ENCODE peak calls at places on chromosomes 5 and 9, in eight cellular contexts. One of them, this sample, is unnamed.

GRCh38 chr9:81069923-81070322 is 619.4 kb downstream of the TLE1 start:
- DNase-seq in KBM-7: no peak
- DNase-seq in GM12864: no peak
- DNase-seq in AG20443: no peak
- DNase-seq in NCI-H1105: no peak
- DNase-seq in left cardiac atrium: no peak
- DNase-seq in GM19239: no peak
- DNase-seq in NCI-H1930: no peak
- DNase-seq in this sample: no peak

GRCh38 chr9:93210974-93211653 is 27.2 kb downstream of the WNK2 start:
- DNase-seq in left cardiac atrium: no peak
- DNase-seq in NCI-H1105: no peak
- DNase-seq in GM12864: no peak
- DNase-seq in GM19239: no peak
- DNase-seq in NCI-H1930: no peak
- DNase-seq in AG20443: no peak
- DNase-seq in KBM-7: no peak
- DNase-seq in this sample: no peak

GRCh38 chr5:149810856-149811255 is 80.7 kb downstream of the PPARGC1B start:
- DNase-seq in GM19239: no peak
- DNase-seq in KBM-7: no peak
- DNase-seq in NCI-H1930: no peak
- DNase-seq in GM12864: no peak
- DNase-seq in NCI-H1105: no peak
- DNase-seq in left cardiac atrium: no peak
- DNase-seq in AG20443: no peak
- DNase-seq in this sample: no peak

GRCh38 chr9:115232375-115232774 is 114.4 kb upstream of the TNC start:
- DNase-seq in NCI-H1930: no peak
- DNase-seq in AG20443: no peak
- DNase-seq in GM19239: no peak
- DNase-seq in GM12864: no peak
- DNase-seq in left cardiac atrium: no peak
- DNase-seq in KBM-7: no peak
- DNase-seq in NCI-H1105: no peak
- DNase-seq in this sample: no peak

GRCh38 chr5:168782172-168782571 is 203.0 kb upstream of the PANK3 start:
- DNase-seq in left cardiac atrium: no peak
- DNase-seq in KBM-7: no peak
- DNase-seq in GM12864: no peak
- DNase-seq in NCI-H1105: peak
- DNase-seq in GM19239: no peak
- DNase-seq in NCI-H1930: no peak
- DNase-seq in AG20443: no peak
- DNase-seq in this sample: no peak

GRCh38 chr9:129776938-129777768 is 24.3 kb upstream of the PTGES start:
- DNase-seq in NCI-H1105: no peak
- DNase-seq in NCI-H1930: no peak
- DNase-seq in left cardiac atrium: peak
- DNase-seq in KBM-7: peak
- DNase-seq in GM19239: no peak
- DNase-seq in GM12864: no peak
- DNase-seq in AG20443: peak
- DNase-seq in this sample: peak

GRCh38 chr5:107468286-107468685 is 202.5 kb downstream of the EFNA5 start:
- DNase-seq in NCI-H1930: no peak
- DNase-seq in left cardiac atrium: no peak
- DNase-seq in AG20443: no peak
- DNase-seq in KBM-7: no peak
- DNase-seq in GM12864: no peak
- DNase-seq in NCI-H1105: no peak
- DNase-seq in GM19239: no peak
- DNase-seq in this sample: no peak

GRCh38 chr5:159504106-159504856 is 174.0 kb upstream of the IL12B start:
- DNase-seq in GM12864: no peak
- DNase-seq in left cardiac atrium: no peak
- DNase-seq in GM19239: no peak
- DNase-seq in AG20443: peak
- DNase-seq in NCI-H1930: no peak
- DNase-seq in NCI-H1105: no peak
- DNase-seq in KBM-7: no peak
- DNase-seq in this sample: no peak

GRCh38 chr9:93297659-93298497 is 113.9 kb downstream of the WNK2 start:
- DNase-seq in KBM-7: no peak
- DNase-seq in GM12864: no peak
- DNase-seq in AG20443: no peak
- DNase-seq in NCI-H1105: peak
- DNase-seq in left cardiac atrium: no peak
- DNase-seq in GM19239: no peak
- DNase-seq in NCI-H1930: no peak
- DNase-seq in this sample: no peak

GRCh38 chr9:92963831-92964606 is 16.7 kb downstream of the FGD3 start:
- DNase-seq in NCI-H1105: no peak
- DNase-seq in left cardiac atrium: no peak
- DNase-seq in NCI-H1930: no peak
- DNase-seq in GM19239: peak
- DNase-seq in GM12864: peak
- DNase-seq in AG20443: no peak
- DNase-seq in KBM-7: peak
- DNase-seq in this sample: no peak

GRCh38 chr5:157571357-157571827 is 4.2 kb downstream of the ADAM19 start:
- DNase-seq in NCI-H1105: no peak
- DNase-seq in GM19239: peak
- DNase-seq in GM12864: peak
- DNase-seq in left cardiac atrium: peak
- DNase-seq in KBM-7: peak
- DNase-seq in NCI-H1930: no peak
- DNase-seq in AG20443: no peak
- DNase-seq in this sample: peak

GRCh38 chr9:92439921-92440750 is 15.9 kb upstream of the OMD start:
- DNase-seq in NCI-H1105: no peak
- DNase-seq in GM19239: no peak
- DNase-seq in KBM-7: no peak
- DNase-seq in GM12864: no peak
- DNase-seq in NCI-H1930: no peak
- DNase-seq in AG20443: peak
- DNase-seq in left cardiac atrium: no peak
- DNase-seq in this sample: no peak

GRCh38 chr9:16986441-16987387 is 116.2 kb upstream of the BNC2 start:
- DNase-seq in AG20443: peak
- DNase-seq in NCI-H1105: no peak
- DNase-seq in GM12864: no peak
- DNase-seq in NCI-H1930: no peak
- DNase-seq in left cardiac atrium: no peak
- DNase-seq in KBM-7: no peak
- DNase-seq in GM19239: no peak
- DNase-seq in this sample: no peak

GRCh38 chr9:134049236-134049635 is 18.6 kb downstream of the BRD3 start:
- DNase-seq in KBM-7: no peak
- DNase-seq in left cardiac atrium: no peak
- DNase-seq in GM12864: no peak
- DNase-seq in AG20443: no peak
- DNase-seq in NCI-H1105: no peak
- DNase-seq in NCI-H1930: no peak
- DNase-seq in GM19239: no peak
- DNase-seq in this sample: peak

GRCh38 chr9:133738039-133738805 is at the start of gene SARDH:
- DNase-seq in GM12864: no peak
- DNase-seq in KBM-7: peak
- DNase-seq in NCI-H1930: no peak
- DNase-seq in NCI-H1105: peak
- DNase-seq in left cardiac atrium: peak
- DNase-seq in AG20443: peak
- DNase-seq in GM19239: peak
- DNase-seq in this sample: no peak

GRCh38 chr5:168693297-168693696 is 114.1 kb upstream of the PANK3 start:
- DNase-seq in left cardiac atrium: no peak
- DNase-seq in GM12864: no peak
- DNase-seq in KBM-7: no peak
- DNase-seq in AG20443: no peak
- DNase-seq in NCI-H1105: no peak
- DNase-seq in NCI-H1930: no peak
- DNase-seq in GM19239: no peak
- DNase-seq in this sample: no peak

GRCh38 chr5:125829349-125829748 is 593.9 kb upstream of the GRAMD2B start:
- DNase-seq in GM12864: peak
- DNase-seq in NCI-H1930: no peak
- DNase-seq in AG20443: no peak
- DNase-seq in NCI-H1105: no peak
- DNase-seq in KBM-7: no peak
- DNase-seq in left cardiac atrium: no peak
- DNase-seq in GM19239: peak
- DNase-seq in this sample: no peak

GRCh38 chr9:121154782-121155181 is 46.9 kb downstream of the RAB14 start:
- DNase-seq in NCI-H1105: no peak
- DNase-seq in GM19239: no peak
- DNase-seq in KBM-7: no peak
- DNase-seq in GM12864: no peak
- DNase-seq in NCI-H1930: no peak
- DNase-seq in left cardiac atrium: no peak
- DNase-seq in AG20443: no peak
- DNase-seq in this sample: no peak

GRCh38 chr9:133421615-133422542 is at the start of gene ADAMTS13:
- DNase-seq in NCI-H1105: no peak
- DNase-seq in left cardiac atrium: no peak
- DNase-seq in GM12864: peak
- DNase-seq in NCI-H1930: no peak
- DNase-seq in AG20443: no peak
- DNase-seq in GM19239: no peak
- DNase-seq in KBM-7: peak
- DNase-seq in this sample: no peak

GRCh38 chr9:29691758-29692407 is 2118.6 kb upstream of the C9orf72 start:
- DNase-seq in NCI-H1105: no peak
- DNase-seq in KBM-7: peak
- DNase-seq in GM19239: no peak
- DNase-seq in GM12864: no peak
- DNase-seq in left cardiac atrium: no peak
- DNase-seq in NCI-H1930: no peak
- DNase-seq in AG20443: no peak
- DNase-seq in this sample: no peak

GRCh38 chr9:110578575-110578895 is 1.0 kb downstream of the SVEP1 start:
- DNase-seq in NCI-H1105: no peak
- DNase-seq in GM19239: no peak
- DNase-seq in GM12864: no peak
- DNase-seq in left cardiac atrium: no peak
- DNase-seq in NCI-H1930: no peak
- DNase-seq in KBM-7: no peak
- DNase-seq in AG20443: no peak
- DNase-seq in this sample: no peak

GRCh38 chr9:136448655-136449054 is 9.0 kb upstream of the INPP5E start:
- DNase-seq in KBM-7: no peak
- DNase-seq in NCI-H1930: no peak
- DNase-seq in left cardiac atrium: no peak
- DNase-seq in AG20443: no peak
- DNase-seq in GM19239: no peak
- DNase-seq in NCI-H1105: no peak
- DNase-seq in GM12864: no peak
- DNase-seq in this sample: no peak

GRCh38 chr5:74382864-74383618 is 257.5 kb downstream of the ENC1 start:
- DNase-seq in left cardiac atrium: peak
- DNase-seq in NCI-H1105: no peak
- DNase-seq in GM12864: no peak
- DNase-seq in GM19239: no peak
- DNase-seq in KBM-7: no peak
- DNase-seq in AG20443: peak
- DNase-seq in NCI-H1930: no peak
- DNase-seq in this sample: peak

GRCh38 chr5:6659941-6660684 is 26.9 kb downstream of the SRD5A1 start:
- DNase-seq in left cardiac atrium: no peak
- DNase-seq in NCI-H1105: no peak
- DNase-seq in AG20443: no peak
- DNase-seq in GM12864: peak
- DNase-seq in KBM-7: no peak
- DNase-seq in NCI-H1930: no peak
- DNase-seq in GM19239: peak
- DNase-seq in this sample: no peak

GRCh38 chr9:81182421-81182820 is 506.9 kb downstream of the TLE1 start:
- DNase-seq in NCI-H1930: no peak
- DNase-seq in NCI-H1105: no peak
- DNase-seq in left cardiac atrium: no peak
- DNase-seq in GM12864: no peak
- DNase-seq in KBM-7: no peak
- DNase-seq in AG20443: no peak
- DNase-seq in GM19239: no peak
- DNase-seq in this sample: no peak

GRCh38 chr5:121273818-121274433 is 577.8 kb upstream of the FTMT start:
- DNase-seq in KBM-7: no peak
- DNase-seq in NCI-H1930: no peak
- DNase-seq in left cardiac atrium: no peak
- DNase-seq in AG20443: peak
- DNase-seq in NCI-H1105: no peak
- DNase-seq in GM19239: no peak
- DNase-seq in GM12864: no peak
- DNase-seq in this sample: no peak

GRCh38 chr5:65394078-65394477 is 87.6 kb downstream of the ADAMTS6 start:
- DNase-seq in left cardiac atrium: peak
- DNase-seq in AG20443: peak
- DNase-seq in KBM-7: no peak
- DNase-seq in GM19239: no peak
- DNase-seq in NCI-H1105: no peak
- DNase-seq in GM12864: no peak
- DNase-seq in NCI-H1930: no peak
- DNase-seq in this sample: no peak

GRCh38 chr9:126861707-126862460 is 1.4 kb downstream of the ZBTB34 start:
- DNase-seq in NCI-H1930: no peak
- DNase-seq in KBM-7: peak
- DNase-seq in left cardiac atrium: no peak
- DNase-seq in NCI-H1105: no peak
- DNase-seq in GM12864: no peak
- DNase-seq in AG20443: no peak
- DNase-seq in GM19239: no peak
- DNase-seq in this sample: no peak

GRCh38 chr5:160616712-160617497 is 195.2 kb downstream of the PTTG1 start:
- DNase-seq in KBM-7: peak
- DNase-seq in GM12864: no peak
- DNase-seq in GM19239: no peak
- DNase-seq in NCI-H1930: no peak
- DNase-seq in left cardiac atrium: no peak
- DNase-seq in AG20443: no peak
- DNase-seq in NCI-H1105: no peak
- DNase-seq in this sample: no peak

GRCh38 chr5:156367602-156368001 is 40.6 kb downstream of the SGCD start:
- DNase-seq in GM12864: no peak
- DNase-seq in KBM-7: no peak
- DNase-seq in NCI-H1930: no peak
- DNase-seq in AG20443: peak
- DNase-seq in left cardiac atrium: no peak
- DNase-seq in GM19239: no peak
- DNase-seq in NCI-H1105: no peak
- DNase-seq in this sample: no peak

GRCh38 chr5:181138258-181138657 is 7.3 kb upstream of the OR2V1 start:
- DNase-seq in left cardiac atrium: no peak
- DNase-seq in NCI-H1930: no peak
- DNase-seq in KBM-7: no peak
- DNase-seq in AG20443: no peak
- DNase-seq in NCI-H1105: no peak
- DNase-seq in GM12864: no peak
- DNase-seq in GM19239: no peak
- DNase-seq in this sample: no peak

GRCh38 chr9:6564868-6565267 is 80.7 kb downstream of the GLDC start:
- DNase-seq in GM19239: no peak
- DNase-seq in KBM-7: no peak
- DNase-seq in NCI-H1930: no peak
- DNase-seq in AG20443: peak
- DNase-seq in NCI-H1105: no peak
- DNase-seq in left cardiac atrium: peak
- DNase-seq in GM12864: no peak
- DNase-seq in this sample: no peak

GRCh38 chr9:116629700-116630099 is 57.4 kb upstream of the TRIM32 start:
- DNase-seq in GM19239: no peak
- DNase-seq in KBM-7: no peak
- DNase-seq in left cardiac atrium: no peak
- DNase-seq in NCI-H1105: no peak
- DNase-seq in NCI-H1930: no peak
- DNase-seq in AG20443: no peak
- DNase-seq in GM12864: no peak
- DNase-seq in this sample: no peak

GRCh38 chr9:79023134-79023577 is 548.6 kb upstream of the TLE4 start:
- DNase-seq in NCI-H1930: no peak
- DNase-seq in KBM-7: no peak
- DNase-seq in AG20443: peak
- DNase-seq in left cardiac atrium: no peak
- DNase-seq in GM19239: no peak
- DNase-seq in GM12864: no peak
- DNase-seq in NCI-H1105: no peak
- DNase-seq in this sample: no peak